ENCODE peak calls at places on chromosomes 6 and 20, in seven cellular contexts. One of them, this sample, is unnamed.

GRCh38 chr6:110173506-110174132 is 5.9 kb downstream of the WASF1 start:
- DNase-seq in thoracic aorta: no peak
- DNase-seq in effector memory CD4-positive, alpha-beta T cell: no peak
- DNase-seq in endodermal cell: peak; percentile 41
- DNase-seq in A549: no peak
- DNase-seq in tibial nerve: no peak
- DNase-seq in right cardiac atrium: no peak
- DNase-seq in this sample: no peak

GRCh38 chr20:41575412-41575811 is 42.8 kb downstream of the CHD6 start:
- DNase-seq in thoracic aorta: no peak
- DNase-seq in effector memory CD4-positive, alpha-beta T cell: no peak
- DNase-seq in endodermal cell: no peak
- DNase-seq in A549: no peak
- DNase-seq in tibial nerve: no peak
- DNase-seq in right cardiac atrium: no peak
- DNase-seq in this sample: no peak

GRCh38 chr6:21067521-21067920 is 526.0 kb upstream of the SOX4 start:
- DNase-seq in thoracic aorta: no peak
- DNase-seq in effector memory CD4-positive, alpha-beta T cell: no peak
- DNase-seq in endodermal cell: no peak
- DNase-seq in A549: no peak
- DNase-seq in tibial nerve: no peak
- DNase-seq in right cardiac atrium: no peak
- DNase-seq in this sample: no peak

GRCh38 chr6:12467706-12468670 is 177.8 kb downstream of the EDN1 start:
- DNase-seq in thoracic aorta: no peak
- DNase-seq in effector memory CD4-positive, alpha-beta T cell: no peak
- DNase-seq in endodermal cell: no peak
- DNase-seq in A549: no peak
- DNase-seq in tibial nerve: no peak
- DNase-seq in right cardiac atrium: no peak
- DNase-seq in this sample: no peak

GRCh38 chr6:169864148-169865030 is 113.0 kb downstream of the ERMARD start:
- DNase-seq in thoracic aorta: no peak
- DNase-seq in effector memory CD4-positive, alpha-beta T cell: no peak
- DNase-seq in endodermal cell: peak; percentile 34
- DNase-seq in A549: no peak
- DNase-seq in tibial nerve: no peak
- DNase-seq in right cardiac atrium: no peak
- DNase-seq in this sample: no peak

GRCh38 chr20:1535420-1536175 is 21.9 kb downstream of the SIRPD start:
- DNase-seq in thoracic aorta: no peak
- DNase-seq in effector memory CD4-positive, alpha-beta T cell: no peak
- DNase-seq in endodermal cell: no peak
- DNase-seq in A549: no peak
- DNase-seq in tibial nerve: no peak
- DNase-seq in right cardiac atrium: peak; percentile 17
- DNase-seq in this sample: no peak

GRCh38 chr20:10864076-10864672 is 190.4 kb upstream of the JAG1 start:
- DNase-seq in thoracic aorta: no peak
- DNase-seq in effector memory CD4-positive, alpha-beta T cell: no peak
- DNase-seq in endodermal cell: peak; percentile 63
- DNase-seq in A549: no peak
- DNase-seq in tibial nerve: peak; percentile 23
- DNase-seq in right cardiac atrium: peak; percentile 47
- DNase-seq in this sample: no peak

GRCh38 chr6:26286168-26286854 is 78.7 kb upstream of the BTN3A2 start:
- DNase-seq in thoracic aorta: no peak
- DNase-seq in effector memory CD4-positive, alpha-beta T cell: peak; percentile 74
- DNase-seq in endodermal cell: peak; percentile 80
- DNase-seq in A549: no peak
- DNase-seq in tibial nerve: peak; percentile 81
- DNase-seq in right cardiac atrium: peak; percentile 37
- DNase-seq in this sample: peak; percentile 74

GRCh38 chr6:127266178-127266891 is at the start of gene RNF146:
- DNase-seq in thoracic aorta: peak; percentile 13
- DNase-seq in effector memory CD4-positive, alpha-beta T cell: peak; percentile 39
- DNase-seq in endodermal cell: no peak
- DNase-seq in A549: peak; percentile 65
- DNase-seq in tibial nerve: peak; percentile 75
- DNase-seq in right cardiac atrium: peak; percentile 82
- DNase-seq in this sample: peak; percentile 57

GRCh38 chr6:44897286-44897685 is 430.8 kb upstream of the RUNX2 start:
- DNase-seq in thoracic aorta: no peak
- DNase-seq in effector memory CD4-positive, alpha-beta T cell: no peak
- DNase-seq in endodermal cell: no peak
- DNase-seq in A549: no peak
- DNase-seq in tibial nerve: no peak
- DNase-seq in right cardiac atrium: no peak
- DNase-seq in this sample: no peak

GRCh38 chr6:42428326-42429041 is 23.2 kb downstream of the TRERF1 start:
- DNase-seq in thoracic aorta: no peak
- DNase-seq in effector memory CD4-positive, alpha-beta T cell: no peak
- DNase-seq in endodermal cell: no peak
- DNase-seq in A549: no peak
- DNase-seq in tibial nerve: no peak
- DNase-seq in right cardiac atrium: peak; percentile 69
- DNase-seq in this sample: no peak

GRCh38 chr20:59120919-59121318 is 42.7 kb upstream of the ZNF831 start:
- DNase-seq in thoracic aorta: no peak
- DNase-seq in effector memory CD4-positive, alpha-beta T cell: no peak
- DNase-seq in endodermal cell: no peak
- DNase-seq in A549: no peak
- DNase-seq in tibial nerve: no peak
- DNase-seq in right cardiac atrium: no peak
- DNase-seq in this sample: no peak

GRCh38 chr20:31996996-31997395 is 13.2 kb upstream of the CCM2L start:
- DNase-seq in thoracic aorta: no peak
- DNase-seq in effector memory CD4-positive, alpha-beta T cell: no peak
- DNase-seq in endodermal cell: no peak
- DNase-seq in A549: no peak
- DNase-seq in tibial nerve: no peak
- DNase-seq in right cardiac atrium: no peak
- DNase-seq in this sample: no peak

GRCh38 chr6:162615016-162615717 is 112.4 kb downstream of the PRKN start:
- DNase-seq in thoracic aorta: no peak
- DNase-seq in effector memory CD4-positive, alpha-beta T cell: no peak
- DNase-seq in endodermal cell: no peak
- DNase-seq in A549: no peak
- DNase-seq in tibial nerve: no peak
- DNase-seq in right cardiac atrium: peak; percentile 22
- DNase-seq in this sample: no peak

GRCh38 chr6:125114248-125114858 is 39.2 kb upstream of the TPD52L1 start:
- DNase-seq in thoracic aorta: no peak
- DNase-seq in effector memory CD4-positive, alpha-beta T cell: no peak
- DNase-seq in endodermal cell: no peak
- DNase-seq in A549: peak; percentile 15
- DNase-seq in tibial nerve: peak; percentile 92
- DNase-seq in right cardiac atrium: peak; percentile 34
- DNase-seq in this sample: no peak

GRCh38 chr20:36542019-36542488 is 735 bp downstream of the MYL9 start:
- DNase-seq in thoracic aorta: no peak
- DNase-seq in effector memory CD4-positive, alpha-beta T cell: no peak
- DNase-seq in endodermal cell: peak; percentile 91
- DNase-seq in A549: no peak
- DNase-seq in tibial nerve: peak; percentile 47
- DNase-seq in right cardiac atrium: peak; percentile 60
- DNase-seq in this sample: no peak

GRCh38 chr20:8213270-8213669 is 81.2 kb downstream of the PLCB1 start:
- DNase-seq in thoracic aorta: no peak
- DNase-seq in effector memory CD4-positive, alpha-beta T cell: no peak
- DNase-seq in endodermal cell: no peak
- DNase-seq in A549: no peak
- DNase-seq in tibial nerve: no peak
- DNase-seq in right cardiac atrium: no peak
- DNase-seq in this sample: no peak

GRCh38 chr6:23983691-23984090 is 142.3 kb upstream of the NRSN1 start:
- DNase-seq in thoracic aorta: no peak
- DNase-seq in effector memory CD4-positive, alpha-beta T cell: no peak
- DNase-seq in endodermal cell: no peak
- DNase-seq in A549: no peak
- DNase-seq in tibial nerve: no peak
- DNase-seq in right cardiac atrium: no peak
- DNase-seq in this sample: no peak

GRCh38 chr6:136609878-136610706 is 59.9 kb upstream of the MAP7 start:
- DNase-seq in thoracic aorta: peak; percentile 66
- DNase-seq in effector memory CD4-positive, alpha-beta T cell: no peak
- DNase-seq in endodermal cell: peak; percentile 76
- DNase-seq in A549: peak; percentile 83
- DNase-seq in tibial nerve: no peak
- DNase-seq in right cardiac atrium: peak; percentile 49
- DNase-seq in this sample: no peak

GRCh38 chr6:38367231-38367630 is 272.5 kb downstream of the BTBD9 start:
- DNase-seq in thoracic aorta: no peak
- DNase-seq in effector memory CD4-positive, alpha-beta T cell: no peak
- DNase-seq in endodermal cell: no peak
- DNase-seq in A549: no peak
- DNase-seq in tibial nerve: no peak
- DNase-seq in right cardiac atrium: no peak
- DNase-seq in this sample: no peak

GRCh38 chr20:50285376-50286173 is 94.9 kb downstream of the CEBPB start:
- DNase-seq in thoracic aorta: no peak
- DNase-seq in effector memory CD4-positive, alpha-beta T cell: no peak
- DNase-seq in endodermal cell: no peak
- DNase-seq in A549: no peak
- DNase-seq in tibial nerve: no peak
- DNase-seq in right cardiac atrium: peak; percentile 47
- DNase-seq in this sample: no peak

GRCh38 chr6:72382602-72383529 is 239.0 kb upstream of the KCNQ5 start:
- DNase-seq in thoracic aorta: no peak
- DNase-seq in effector memory CD4-positive, alpha-beta T cell: no peak
- DNase-seq in endodermal cell: no peak
- DNase-seq in A549: no peak
- DNase-seq in tibial nerve: no peak
- DNase-seq in right cardiac atrium: no peak
- DNase-seq in this sample: no peak

GRCh38 chr20:8066662-8067061 is 47.1 kb upstream of the TMX4 start:
- DNase-seq in thoracic aorta: no peak
- DNase-seq in effector memory CD4-positive, alpha-beta T cell: no peak
- DNase-seq in endodermal cell: no peak
- DNase-seq in A549: no peak
- DNase-seq in tibial nerve: no peak
- DNase-seq in right cardiac atrium: no peak
- DNase-seq in this sample: no peak

GRCh38 chr6:4870821-4871494 is 94.8 kb downstream of the CDYL start:
- DNase-seq in thoracic aorta: no peak
- DNase-seq in effector memory CD4-positive, alpha-beta T cell: no peak
- DNase-seq in endodermal cell: no peak
- DNase-seq in A549: no peak
- DNase-seq in tibial nerve: no peak
- DNase-seq in right cardiac atrium: no peak
- DNase-seq in this sample: no peak
- H3K9me3 ChIP-seq in thoracic aorta: peaks cover 13% of the 10 kb centered on the region
- H3K9me3 ChIP-seq in effector memory CD4-positive, alpha-beta T cell: peaks cover 11% of the 10 kb centered on the region
- H3K9me3 ChIP-seq in endodermal cell: peaks cover 28% of the 10 kb centered on the region
- H3K9me3 ChIP-seq in A549: peaks cover 2% of the 10 kb centered on the region
- H3K9me3 ChIP-seq in tibial nerve: no peaks in the 10 kb centered on the region
- H3K9me3 ChIP-seq in right cardiac atrium: no peaks in the 10 kb centered on the region
- H3K9me3 ChIP-seq in this sample: peaks cover 5% of the 10 kb centered on the region

GRCh38 chr20:60634773-60635172 is 617.3 kb upstream of the CDH4 start:
- DNase-seq in thoracic aorta: no peak
- DNase-seq in effector memory CD4-positive, alpha-beta T cell: no peak
- DNase-seq in endodermal cell: no peak
- DNase-seq in A549: no peak
- DNase-seq in tibial nerve: no peak
- DNase-seq in right cardiac atrium: no peak
- DNase-seq in this sample: no peak

GRCh38 chr20:60630609-60631008 is 621.5 kb upstream of the CDH4 start:
- DNase-seq in thoracic aorta: no peak
- DNase-seq in effector memory CD4-positive, alpha-beta T cell: no peak
- DNase-seq in endodermal cell: peak; percentile 57
- DNase-seq in A549: no peak
- DNase-seq in tibial nerve: no peak
- DNase-seq in right cardiac atrium: no peak
- DNase-seq in this sample: no peak

GRCh38 chr20:60636417-60636816 is 615.6 kb upstream of the CDH4 start:
- DNase-seq in thoracic aorta: no peak
- DNase-seq in effector memory CD4-positive, alpha-beta T cell: no peak
- DNase-seq in endodermal cell: no peak
- DNase-seq in A549: no peak
- DNase-seq in tibial nerve: no peak
- DNase-seq in right cardiac atrium: no peak
- DNase-seq in this sample: no peak

GRCh38 chr20:60629206-60629605 is 622.9 kb upstream of the CDH4 start:
- DNase-seq in thoracic aorta: no peak
- DNase-seq in effector memory CD4-positive, alpha-beta T cell: no peak
- DNase-seq in endodermal cell: no peak
- DNase-seq in A549: no peak
- DNase-seq in tibial nerve: no peak
- DNase-seq in right cardiac atrium: no peak
- DNase-seq in this sample: no peak

GRCh38 chr20:60632420-60633262 is 619.4 kb upstream of the CDH4 start:
- DNase-seq in thoracic aorta: no peak
- DNase-seq in effector memory CD4-positive, alpha-beta T cell: no peak
- DNase-seq in endodermal cell: no peak
- DNase-seq in A549: no peak
- DNase-seq in tibial nerve: peak; percentile 39
- DNase-seq in right cardiac atrium: no peak
- DNase-seq in this sample: no peak
- H3K9me3 ChIP-seq in thoracic aorta: no peaks in the 10 kb centered on the region
- H3K9me3 ChIP-seq in effector memory CD4-positive, alpha-beta T cell: no peaks in the 10 kb centered on the region
- H3K9me3 ChIP-seq in endodermal cell: no peaks in the 10 kb centered on the region
- H3K9me3 ChIP-seq in A549: no peaks in the 10 kb centered on the region
- H3K9me3 ChIP-seq in tibial nerve: no peaks in the 10 kb centered on the region
- H3K9me3 ChIP-seq in right cardiac atrium: no peaks in the 10 kb centered on the region
- H3K9me3 ChIP-seq in this sample: no peaks in the 10 kb centered on the region

DNA sequence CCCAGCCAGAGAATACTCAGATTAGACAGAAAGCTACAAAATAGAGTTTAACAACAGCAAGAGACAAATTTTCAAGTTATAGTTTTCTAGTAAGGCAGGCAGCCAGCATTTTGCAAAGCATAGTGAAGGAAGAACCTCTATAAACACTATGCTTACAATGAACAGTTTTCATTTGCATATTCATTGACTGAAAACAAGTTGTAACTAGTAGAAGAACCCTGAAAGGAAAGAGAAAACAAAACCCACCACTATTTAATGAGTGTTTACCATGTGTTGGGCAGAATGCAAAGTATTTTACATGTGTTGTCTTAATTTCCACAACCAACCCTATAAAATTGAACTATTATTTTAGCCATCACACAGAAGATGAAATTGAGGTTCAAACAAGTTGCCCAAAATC is 196.1 kb downstream of the UBE3D start:
- DNase-seq in thoracic aorta: no peak
- DNase-seq in effector memory CD4-positive, alpha-beta T cell: no peak
- DNase-seq in endodermal cell: no peak
- DNase-seq in A549: no peak
- DNase-seq in tibial nerve: no peak
- DNase-seq in right cardiac atrium: no peak
- DNase-seq in this sample: no peak
- H3K9me3 ChIP-seq in thoracic aorta: no peaks in the 10 kb centered on the region
- H3K9me3 ChIP-seq in effector memory CD4-positive, alpha-beta T cell: no peaks in the 10 kb centered on the region
- H3K9me3 ChIP-seq in endodermal cell: no peaks in the 10 kb centered on the region
- H3K9me3 ChIP-seq in A549: no peaks in the 10 kb centered on the region
- H3K9me3 ChIP-seq in tibial nerve: no peaks in the 10 kb centered on the region
- H3K9me3 ChIP-seq in right cardiac atrium: no peaks in the 10 kb centered on the region
- H3K9me3 ChIP-seq in this sample: no peaks in the 10 kb centered on the region

DNA sequence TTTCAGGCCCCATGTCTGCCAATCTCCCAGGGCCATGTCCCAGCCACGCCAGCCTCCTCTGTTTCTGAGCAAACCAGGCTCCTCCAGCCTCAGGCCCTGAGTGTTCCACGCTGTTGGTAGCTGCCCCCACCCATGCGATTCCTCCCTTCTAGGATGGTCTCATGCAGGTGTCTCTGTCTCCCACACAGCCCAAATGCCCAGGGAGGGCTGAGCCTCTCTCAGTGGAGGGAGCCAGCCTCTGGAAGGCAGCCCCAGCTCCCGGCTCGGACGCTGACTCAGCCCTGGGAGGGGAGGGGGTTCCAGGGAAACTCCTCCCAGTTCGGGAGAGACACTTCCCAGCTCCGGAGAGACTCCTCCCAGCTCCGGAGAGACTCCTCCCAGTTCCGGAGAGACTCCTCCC is 122.9 kb upstream of the AFDN start:
- DNase-seq in thoracic aorta: no peak
- DNase-seq in effector memory CD4-positive, alpha-beta T cell: no peak
- DNase-seq in endodermal cell: peak; percentile 37
- DNase-seq in A549: no peak
- DNase-seq in tibial nerve: no peak
- DNase-seq in right cardiac atrium: no peak
- DNase-seq in this sample: no peak
- H3K9me3 ChIP-seq in thoracic aorta: no peaks in the 10 kb centered on the region
- H3K9me3 ChIP-seq in effector memory CD4-positive, alpha-beta T cell: no peaks in the 10 kb centered on the region
- H3K9me3 ChIP-seq in endodermal cell: no peaks in the 10 kb centered on the region
- H3K9me3 ChIP-seq in A549: no peaks in the 10 kb centered on the region
- H3K9me3 ChIP-seq in tibial nerve: no peaks in the 10 kb centered on the region
- H3K9me3 ChIP-seq in right cardiac atrium: no peaks in the 10 kb centered on the region
- H3K9me3 ChIP-seq in this sample: peaks cover 1% of the 10 kb centered on the region

This sample was measured in T-helper 17 cell.